ENCODE peak calls at places on chromosomes 6 and 20, in five cellular contexts. T is thyroid gland, A is right lobe of liver, G is psoas muscle, E is skeletal muscle cell. Y is an unnamed sample.

GRCh38 chr20:41134362-41135186 is 2.8 kb upstream of the PLCG1 start:
- DNase-seq in T (no peak), A (peak), G (no peak), E (no peak), Y (no peak)

GRCh38 chr20:47360489-47361267 is 4.2 kb upstream of the ZMYND8 start:
- DNase-seq in T (peak), A (peak), G (peak), E (peak), Y (peak)

GRCh38 chr6:31765910-31766794 is 3.7 kb downstream of the SAPCD1 start:
- DNase-seq in T (peak), A (no peak), G (no peak), E (no peak), Y (no peak)

GRCh38 chr6:3162565-3163247 is 5.4 kb upstream of the TUBB2A start:
- DNase-seq in T (peak), A (peak), G (peak), E (no peak), Y (peak)

GRCh38 chr20:53040678-53041674 is 68.8 kb downstream of the TSHZ2 start:
- DNase-seq in T (peak), A (no peak), G (peak), E (no peak), Y (no peak)

GRCh38 chr6:55713411-55713810 is 134.4 kb upstream of the HMGCLL1 start:
- DNase-seq in T (no peak), A (no peak), G (no peak), E (no peak), Y (no peak)

GRCh38 chr20:49615401-49616153 is 47.6 kb upstream of the PTGIS start:
- DNase-seq in T (no peak), A (peak), G (peak), E (no peak), Y (peak)

GRCh38 chr6:3264356-3264755 is 5.6 kb downstream of the PSMG4 start:
- DNase-seq in T (no peak), A (peak), G (no peak), E (no peak), Y (no peak)

GRCh38 chr20:59413326-59413865 is 113.0 kb downstream of the EDN3 start:
- DNase-seq in T (no peak), A (no peak), G (no peak), E (no peak), Y (no peak)

GRCh38 chr6:27288136-27289044 is 23.7 kb downstream of the POM121L2 start:
- DNase-seq in T (no peak), A (no peak), G (no peak), E (no peak), Y (no peak)

GRCh38 chr6:83861077-83861476 is 1.6 kb downstream of the CYB5R4 start:
- DNase-seq in T (no peak), A (no peak), G (no peak), E (no peak), Y (no peak)

GRCh38 chr6:106820412-106820852 is 154.1 kb downstream of the CD24 start:
- DNase-seq in T (no peak), A (no peak), G (no peak), E (peak), Y (no peak)

GRCh38 chr20:32845786-32846185 is 12.9 kb upstream of the EFCAB8 start:
- DNase-seq in T (no peak), A (no peak), G (no peak), E (no peak), Y (no peak)

GRCh38 chr20:50762435-50763201 is 31.2 kb downstream of the PARD6B start:
- DNase-seq in T (peak), A (peak), G (peak), E (no peak), Y (peak)

GRCh38 chr6:139711714-139712585 is 337.5 kb upstream of the CITED2 start:
- DNase-seq in T (no peak), A (no peak), G (no peak), E (no peak), Y (no peak)

GRCh38 chr6:47729457-47729856 is 31.1 kb downstream of the ADGRF4 start:
- DNase-seq in T (no peak), A (no peak), G (no peak), E (no peak), Y (no peak)

GRCh38 chr20:31547017-31547675 is 32.9 kb downstream of the HM13 start:
- DNase-seq in T (peak), A (peak), G (peak), E (peak), Y (peak)

GRCh38 chr6:105189026-105189680 is 9.3 kb upstream of the POPDC3 start:
- DNase-seq in T (no peak), A (no peak), G (no peak), E (peak), Y (no peak)

GRCh38 chr20:36792422-36792821 is 18.9 kb upstream of the DSN1 start:
- DNase-seq in T (peak), A (no peak), G (no peak), E (peak), Y (peak)

DNA sequence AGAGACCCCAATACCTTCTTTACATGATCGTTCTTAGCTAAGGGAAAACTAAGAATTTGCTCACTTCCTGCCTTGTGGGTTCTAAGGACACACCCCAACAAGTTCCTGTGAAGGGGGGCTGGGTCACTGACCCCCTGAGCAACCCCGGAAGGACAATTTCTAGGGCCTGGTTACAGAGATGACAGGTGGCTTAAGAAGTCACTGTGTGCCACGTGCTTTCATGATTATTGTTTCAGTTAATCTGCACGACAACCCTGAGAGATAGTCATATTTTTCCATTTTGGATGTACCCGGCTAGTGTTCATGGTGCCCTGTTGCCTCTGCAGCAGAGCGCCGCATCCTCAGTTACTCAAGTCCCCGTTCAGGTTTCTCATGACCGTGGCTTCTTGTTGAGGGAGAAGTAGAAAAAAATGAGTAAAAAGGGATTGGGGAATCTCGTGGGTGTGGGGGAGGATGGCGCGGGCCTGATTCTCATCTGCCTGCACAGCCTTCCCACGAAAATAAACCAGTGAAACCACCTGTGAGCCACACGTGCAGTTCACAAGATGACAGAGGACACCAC is 671.9 kb downstream of the QKI start:
- DNase-seq in T (no peak), A (no peak), G (no peak), E (no peak), Y (no peak)
- H3K4me3 ChIP-seq in T (no peak), A (no peak), G (peak), E (no peak), Y (no peak)

DNA sequence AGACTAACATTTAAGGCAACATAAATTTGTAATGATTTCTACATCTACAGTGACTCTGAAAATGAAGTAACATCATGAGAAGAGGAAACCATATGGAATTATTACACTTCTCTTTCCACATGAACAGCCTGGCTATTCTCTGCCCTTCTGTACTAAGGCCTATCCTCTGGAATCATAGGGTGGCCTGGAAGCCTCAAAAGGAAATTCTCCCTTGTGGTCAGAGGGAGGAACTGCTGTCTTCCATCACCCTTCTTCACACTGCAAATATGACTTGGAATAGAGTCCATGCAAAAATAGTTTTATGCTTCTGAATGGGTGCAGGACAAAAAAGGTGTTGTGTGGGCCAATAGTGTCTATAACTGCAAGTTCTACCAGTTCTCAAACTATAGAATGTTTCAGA is 44.6 kb upstream of the SH3BGRL2 start:
- DNase-seq in T (no peak), A (no peak), G (no peak), E (no peak), Y (no peak)
- H3K4me3 ChIP-seq in T (no peak), A (no peak), G (no peak), E (no peak), Y (no peak)

GRCh38 chr6:73653571-73654424 is at the start of gene SLC17A5:
- DNase-seq in T (peak), A (peak), G (peak), E (peak), Y (peak)

GRCh38 chr6:73656501-73657145 is 2.8 kb upstream of the SLC17A5 start:
- DNase-seq in T (no peak), A (no peak), G (no peak), E (no peak), Y (no peak)

GRCh38 chr6:73657201-73657600 is 3.4 kb upstream of the SLC17A5 start:
- DNase-seq in T (no peak), A (no peak), G (no peak), E (no peak), Y (no peak)

GRCh38 chr6:73652637-73653570 is 888 bp downstream of the SLC17A5 start:
- DNase-seq in T (peak), A (peak), G (peak), E (no peak), Y (peak)

GRCh38 chr6:73655341-73655917 is 1.6 kb upstream of the SLC17A5 start:
- DNase-seq in T (no peak), A (no peak), G (no peak), E (no peak), Y (no peak)
- H3K4me3 ChIP-seq in T (no peak), A (peak), G (peak), E (no peak), Y (peak)

GRCh38 chr20:63101781-63102719 is 95.3 kb upstream of the BHLHE23 start:
- DNase-seq in T (peak), A (peak), G (peak), E (no peak), Y (peak)
- H3K4me3 ChIP-seq in T (peak), A (peak), G (peak), E (peak), Y (peak)

DNA sequence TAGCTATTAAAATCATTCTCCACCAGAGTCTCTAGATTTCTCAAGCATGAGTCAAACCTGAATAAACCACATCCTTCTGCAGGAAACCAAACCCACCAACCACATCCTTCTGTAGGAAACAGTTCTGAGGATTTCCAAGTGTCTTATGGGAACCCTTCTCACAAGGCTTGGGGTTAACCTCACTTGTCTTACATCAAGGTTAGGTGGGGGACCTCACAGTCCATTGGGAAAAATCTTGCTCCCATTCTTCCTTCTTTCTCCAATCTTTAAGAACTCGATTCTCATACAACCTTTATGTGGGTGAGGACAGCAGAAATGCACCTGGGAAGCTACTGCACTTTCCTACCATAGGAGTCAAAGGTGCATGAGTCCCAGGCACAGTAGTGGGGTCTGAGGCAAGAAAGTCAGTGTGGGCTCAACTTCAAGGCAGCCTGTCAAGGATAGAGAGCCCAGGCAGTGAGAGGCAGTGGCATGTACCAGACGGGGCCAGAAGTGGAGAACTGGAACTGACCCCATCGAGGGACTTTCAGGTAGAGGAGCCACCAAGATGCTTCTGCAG is 114.5 kb downstream of the SLC22A3 start:
- DNase-seq in T (no peak), A (no peak), G (no peak), E (peak), Y (no peak)
- H3K4me3 ChIP-seq in T (no peak), A (no peak), G (no peak), E (no peak), Y (no peak)

DNA sequence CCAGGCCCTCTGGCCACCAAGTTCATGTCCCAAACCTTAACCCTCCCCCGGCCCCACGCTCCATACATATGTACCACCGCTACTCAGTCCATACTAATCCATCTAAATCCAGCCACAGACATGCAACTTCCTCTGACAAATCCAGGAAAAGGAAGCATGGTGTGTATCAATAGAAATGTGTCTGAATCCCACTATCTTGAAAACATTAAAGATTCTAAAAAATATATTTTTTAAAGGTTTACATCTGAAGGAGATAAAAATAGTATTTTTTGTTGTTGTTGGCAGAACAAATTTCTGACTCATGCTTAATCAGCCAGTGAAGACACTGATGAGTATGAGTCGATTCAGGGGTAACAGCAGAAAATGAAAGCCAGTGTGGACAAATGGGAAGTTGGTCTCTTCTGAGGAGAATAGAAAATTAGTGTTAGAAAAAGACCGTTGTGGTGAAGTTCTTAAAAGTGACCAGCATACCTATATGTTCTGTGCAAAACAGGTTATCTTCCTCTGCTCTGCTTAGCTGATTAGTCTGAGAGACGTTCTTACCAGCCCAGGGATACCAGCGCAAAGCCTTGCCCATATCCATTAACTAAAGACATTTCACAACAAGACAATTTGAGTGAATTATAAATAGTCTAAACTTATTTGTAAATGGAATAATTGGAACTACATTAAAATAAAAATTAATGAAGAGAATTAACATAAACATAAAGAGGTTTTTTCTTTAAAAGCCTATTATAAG is 143.8 kb downstream of the PDE7B start:
- DNase-seq in T (no peak), A (no peak), G (no peak), E (peak), Y (no peak)
- H3K4me3 ChIP-seq in T (no peak), A (no peak), G (no peak), E (no peak), Y (no peak)

GRCh38 chr6:36734486-36735060 is 36.9 kb downstream of the RAB44 start:
- DNase-seq in T (no peak), A (no peak), G (no peak), E (no peak), Y (no peak)
- H3K4me3 ChIP-seq in T (no peak), A (no peak), G (peak), E (no peak), Y (no peak)

GRCh38 chr20:3614509-3614908 is 48.7 kb downstream of the GFRA4 start:
- DNase-seq in T (no peak), A (no peak), G (no peak), E (no peak), Y (no peak)
- H3K4me3 ChIP-seq in T (no peak), A (no peak), G (no peak), E (no peak), Y (no peak)